ENCODE peak calls at places on chromosomes 1 and 21, in six cellular contexts. V is heart left ventricle, B is HCT116, K is endodermal cell, D is epithelial cell of esophagus, H is neural crest cell. J is an unnamed sample.
A peak's percentile ranks its signal among the peaks of the same experiment; 100 is the strongest.

GRCh38 chr21:17784604-17785402 is 34.4 kb downstream of the C21orf91 start:
- DNase-seq in V (no peak), K (no peak), H (no peak), B (no peak), D (no peak), J (no peak)

GRCh38 chr1:224554620-224555259 is 61.4 kb upstream of the CNIH3 start:
- DNase-seq in V (no peak), H (no peak), K (no peak), B (no peak), D (no peak), J (no peak)

GRCh38 chr1:94772230-94772641 is 47.9 kb upstream of the SLC44A3 start:
- DNase-seq in D (peak; percentile 97), K (no peak), V (no peak), H (no peak), B (no peak), J (no peak)

GRCh38 chr1:85274969-85275453 is 1.4 kb downstream of the BCL10 start:
- DNase-seq in D (peak; percentile 87), K (no peak), V (no peak), B (no peak), H (no peak), J (peak; percentile 78)

GRCh38 chr1:229664133-229664689 is 38.2 kb downstream of the URB2 start:
- DNase-seq in H (no peak), K (no peak), D (peak; percentile 93), B (no peak), V (no peak), J (peak; percentile 74)

GRCh38 chr1:231507476-231508355 is 20.8 kb upstream of the TSNAX start:
- DNase-seq in K (no peak), B (no peak), V (no peak), H (no peak), D (no peak), J (peak; percentile 61)

GRCh38 chr1:38745476-38746410 is 113.8 kb downstream of the RRAGC start:
- DNase-seq in B (no peak), H (no peak), D (peak; percentile 65), V (no peak), K (no peak), J (no peak)

GRCh38 chr1:88610687-88611086 is 73.4 kb upstream of the PKN2 start:
- DNase-seq in B (no peak), K (no peak), V (no peak), D (no peak), H (no peak), J (no peak)

GRCh38 chr1:187605736-187606135 is 777.0 kb downstream of the PLA2G4A start:
- DNase-seq in B (no peak), K (no peak), D (peak; percentile 11), V (no peak), H (no peak), J (peak; percentile 8)

GRCh38 chr1:87367549-87367948 is 38.9 kb downstream of the LMO4 start:
- DNase-seq in D (no peak), V (no peak), B (no peak), H (no peak), K (no peak), J (no peak)

GRCh38 chr1:166145496-166145895 is 21.3 kb downstream of the FAM78B start:
- DNase-seq in B (no peak), V (no peak), K (no peak), H (no peak), D (peak; percentile 2), J (no peak)

GRCh38 chr1:206467915-206468314 is 2.4 kb upstream of the IKBKE start:
- DNase-seq in K (no peak), V (no peak), H (no peak), D (no peak), B (no peak), J (no peak)

GRCh38 chr1:246597340-246597739 is 31.1 kb downstream of the CNST start:
- DNase-seq in H (no peak), K (no peak), B (no peak), D (peak; percentile 60), V (peak; percentile 66), J (peak; percentile 82)

GRCh38 chr1:205256956-205257615 is 29.3 kb downstream of the TMCC2 start:
- DNase-seq in D (no peak), K (no peak), B (no peak), H (no peak), V (no peak), J (no peak)
- TF ChIP-seq CTCF in D (no peak), K (no peak), B (no peak), H (no peak), V (no peak), J (no peak)

DNA sequence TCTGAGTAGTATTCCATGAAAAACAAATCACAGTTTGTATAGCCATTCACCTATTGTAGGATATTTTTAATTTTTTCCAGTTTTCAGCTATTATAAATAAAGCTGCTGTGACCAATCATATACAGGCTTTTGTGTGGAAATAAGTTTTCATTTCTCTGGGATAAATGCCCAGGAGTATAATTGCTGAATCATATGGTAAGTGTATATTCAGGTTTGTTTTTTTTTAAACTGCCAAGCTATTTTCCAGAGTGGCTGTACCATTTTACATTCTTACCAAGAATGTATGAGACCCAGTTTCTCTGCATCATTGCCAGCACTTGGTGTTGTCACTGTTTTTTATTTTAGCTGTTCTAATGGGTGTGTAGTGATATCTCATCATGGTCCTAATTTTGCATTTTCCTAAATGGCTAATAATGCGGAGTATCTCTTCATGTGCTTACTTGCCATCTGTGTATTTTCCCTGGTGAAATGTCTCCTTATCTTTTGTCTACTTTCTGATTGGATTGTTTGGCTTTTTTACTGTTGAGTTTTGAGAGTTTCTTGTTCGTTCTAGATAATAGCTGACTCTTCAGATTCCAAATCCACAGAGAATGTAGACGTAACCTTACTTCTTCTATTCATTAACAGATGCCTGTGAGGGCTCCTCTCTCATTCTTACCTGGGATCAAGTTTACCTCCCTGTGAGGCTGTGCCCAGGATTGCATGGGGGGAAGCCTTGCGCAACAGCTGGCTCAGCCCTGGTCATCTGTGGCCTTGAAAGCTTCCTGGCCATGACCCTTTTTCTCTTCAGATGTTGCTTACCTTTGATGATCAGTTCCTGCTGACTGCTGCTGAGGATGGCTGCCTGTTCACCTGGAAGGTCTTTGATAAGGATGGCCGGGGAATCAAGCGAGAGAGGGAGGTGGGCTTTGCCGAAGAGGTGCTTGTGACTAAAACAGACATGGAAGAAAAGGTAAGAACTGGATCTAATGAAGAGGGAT is 42.6 kb downstream of the CFAP57 start:
- DNase-seq in K (no peak), H (no peak), D (no peak), B (no peak), V (no peak), J (no peak)
- TF ChIP-seq CTCF in K (no peak), H (no peak), D (no peak), B (no peak), V (no peak), J (no peak)

GRCh38 chr1:21614419-21615115 is 54.6 kb downstream of the RAP1GAP start:
- DNase-seq in D (peak; percentile 77), H (no peak), B (no peak), K (no peak), V (no peak), J (no peak)

GRCh38 chr1:21610027-21610426 is 59.1 kb downstream of the RAP1GAP start:
- DNase-seq in K (no peak), V (no peak), H (no peak), D (no peak), B (no peak), J (no peak)

GRCh38 chr1:21616372-21616771 is 52.8 kb downstream of the RAP1GAP start:
- DNase-seq in K (no peak), H (no peak), V (no peak), B (no peak), D (no peak), J (no peak)

GRCh38 chr1:21610989-21611388 is 58.2 kb downstream of the RAP1GAP start:
- DNase-seq in K (no peak), V (no peak), H (no peak), D (no peak), B (no peak), J (no peak)

GRCh38 chr1:21613072-21613867 is 55.9 kb downstream of the RAP1GAP start:
- DNase-seq in V (no peak), B (no peak), D (no peak), H (no peak), K (no peak), J (no peak)
- TF ChIP-seq CTCF in V (no peak), B (no peak), D (no peak), H (no peak), K (no peak), J (no peak)

GRCh38 chr1:179448429-179449149 is 82.8 kb downstream of the AXDND1 start:
- DNase-seq in H (no peak), K (no peak), D (no peak), B (no peak), V (no peak), J (no peak)

GRCh38 chr1:179445593-179445992 is 79.8 kb downstream of the AXDND1 start:
- DNase-seq in V (no peak), H (no peak), D (no peak), B (no peak), K (no peak), J (no peak)

GRCh38 chr1:179447489-179447888 is 81.7 kb downstream of the AXDND1 start:
- DNase-seq in V (no peak), K (peak; percentile 77), D (peak; percentile 42), H (no peak), B (peak; percentile 12), J (no peak)
- TF ChIP-seq CTCF in V (no peak), K (peak; percentile 71), D (peak; percentile 42), H (peak; percentile 48), B (peak; percentile 55), J (peak; percentile 47)

GRCh38 chr1:200916681-200917080 is 22.0 kb downstream of the INAVA start:
- DNase-seq in D (no peak), V (no peak), K (peak; percentile 57), H (no peak), B (no peak), J (no peak)

GRCh38 chr1:200918006-200918405 is 23.3 kb downstream of the INAVA start:
- DNase-seq in K (no peak), V (no peak), B (no peak), D (no peak), H (no peak), J (no peak)

GRCh38 chr1:200917291-200917817 is 22.7 kb downstream of the INAVA start:
- DNase-seq in B (no peak), K (no peak), H (no peak), V (peak; percentile 74), D (peak; percentile 96), J (peak; percentile 92)

GRCh38 chr1:200919386-200919785 is 24.7 kb downstream of the INAVA start:
- DNase-seq in V (no peak), D (no peak), B (no peak), K (no peak), H (no peak), J (no peak)

GRCh38 chr1:200916152-200916551 is 21.5 kb downstream of the INAVA start:
- DNase-seq in D (no peak), H (no peak), B (no peak), K (peak; percentile 89), V (no peak), J (no peak)
- TF ChIP-seq CTCF in D (peak; percentile 29), H (no peak), B (peak; percentile 50), K (peak; percentile 86), V (no peak), J (peak; percentile 42)

DNA sequence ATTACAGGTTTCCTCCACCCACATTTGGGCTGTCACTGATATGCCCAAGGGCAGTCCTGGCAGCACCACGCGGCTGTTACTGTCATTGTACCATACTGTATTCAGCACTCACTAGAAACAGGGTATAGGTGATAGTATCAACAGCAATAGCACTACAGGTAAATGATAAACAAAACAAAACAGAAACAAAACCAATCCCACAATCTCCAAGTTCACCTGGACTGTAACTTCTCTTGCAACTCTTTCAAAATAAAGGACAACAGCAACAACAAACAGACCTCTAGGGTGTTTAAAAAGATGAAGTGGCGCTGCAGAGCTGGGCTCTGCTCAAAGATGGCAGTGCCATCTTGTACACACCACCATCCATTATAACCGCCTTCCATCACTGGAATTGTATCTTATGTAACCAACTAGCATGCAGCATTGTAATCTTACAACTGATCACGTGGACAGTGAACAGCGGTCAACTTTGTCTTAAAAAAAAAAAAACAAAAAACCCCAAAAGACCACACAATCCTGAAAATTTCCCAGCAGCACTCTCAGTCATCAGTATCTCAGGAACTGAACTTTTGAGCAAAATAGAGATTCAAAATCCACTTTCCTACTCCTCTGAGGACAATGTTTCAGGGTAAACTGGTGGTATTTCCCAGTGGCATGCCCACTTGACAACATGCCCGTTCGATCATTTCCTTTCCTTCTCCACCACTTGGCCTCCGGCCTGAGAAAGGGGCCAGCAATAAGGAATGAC is 3.8 kb downstream of the IRF2BP2 start:
- DNase-seq in H (no peak), V (no peak), D (peak; percentile 59), B (no peak), K (no peak), J (peak; percentile 54)
- TF ChIP-seq CTCF in H (peak; percentile 15), V (no peak), D (peak; percentile 20), B (no peak), K (no peak), J (peak; percentile 21)

J was measured in foreskin keratinocyte.